ENCODE peak calls at places on chromosomes 4 and X, in five cellular contexts. U is K562, K is H1, X is HepG2, G is GM12878. Z is an unnamed sample.

GRCh38 chrX:41921492-41922124 is 1.7 kb downstream of the CASK start:
- DNase-seq in K (no peak), G (peak; percentile 45), U (no peak), X (peak; percentile 37), Z (no peak)

GRCh38 chr4:6109842-6110560 is 90.3 kb downstream of the JAKMIP1 start:
- DNase-seq in X (peak; percentile 7), K (peak; percentile 82), U (no peak), G (no peak), Z (peak; percentile 92)

GRCh38 chr4:174423257-174423944 is 98.9 kb downstream of the HPGD start:
- DNase-seq in G (no peak), X (no peak), K (no peak), U (peak; percentile 43), Z (no peak)

GRCh38 chrX:13938053-13938765 is 91.5 kb downstream of the GEMIN8 start:
- DNase-seq in U (no peak), K (peak; percentile 67), X (no peak), G (no peak), Z (peak; percentile 76)

GRCh38 chr4:65911720-65912119 is 241.4 kb upstream of the EPHA5 start:
- DNase-seq in G (no peak), U (no peak), K (no peak), X (no peak), Z (no peak)

GRCh38 chr4:158896459-158897238 is 127.8 kb downstream of the FNIP2 start:
- DNase-seq in K (no peak), X (no peak), U (no peak), G (no peak), Z (no peak)

GRCh38 chr4:145639281-145639680 is 20.1 kb downstream of the MMAA start:
- DNase-seq in K (no peak), U (no peak), G (no peak), X (no peak), Z (no peak)

GRCh38 chrX:108322243-108322642 is 116.0 kb downstream of the COL4A6 start:
- DNase-seq in X (no peak), U (no peak), G (no peak), K (no peak), Z (no peak)

GRCh38 chr4:40301592-40301991 is 33.5 kb upstream of the CHRNA9 start:
- DNase-seq in G (peak; percentile 85), X (no peak), U (no peak), K (no peak), Z (no peak)

GRCh38 chr4:169927280-169927679 is 98.9 kb downstream of the MFAP3L start:
- DNase-seq in X (no peak), U (no peak), G (no peak), K (no peak), Z (no peak)

GRCh38 chrX:149453911-149454820 is 50.9 kb downstream of the IDS start:
- DNase-seq in X (no peak), U (no peak), K (no peak), G (no peak), Z (no peak)

GRCh38 chr4:168097161-168097560 is 4.8 kb downstream of the ANXA10 start:
- DNase-seq in G (no peak), X (no peak), U (no peak), K (no peak), Z (no peak)

GRCh38 chr4:24473309-24473721 is 111.0 kb downstream of the DHX15 start:
- DNase-seq in G (no peak), K (peak; percentile 63), X (no peak), U (peak; percentile 25), Z (peak; percentile 58)

GRCh38 chr4:24475756-24476155 is 108.6 kb downstream of the DHX15 start:
- DNase-seq in X (no peak), K (peak; percentile 55), G (no peak), U (no peak), Z (peak; percentile 55)

GRCh38 chr4:24472514-24473308 is 111.6 kb downstream of the DHX15 start:
- DNase-seq in K (peak; percentile 87), X (peak; percentile 50), U (peak; percentile 78), G (no peak), Z (peak; percentile 93)

GRCh38 chr4:24471623-24472510 is 112.5 kb downstream of the DHX15 start:
- DNase-seq in G (no peak), K (peak; percentile 83), U (no peak), X (no peak), Z (peak; percentile 79)

GRCh38 chr4:24470681-24471622 is 113.4 kb downstream of the DHX15 start:
- DNase-seq in U (no peak), X (no peak), G (no peak), K (peak; percentile 67), Z (peak; percentile 60)
- TF ChIP-seq CTCF in U (no peak), X (no peak), G (no peak), K (no peak), Z (peak; percentile 19)

GRCh38 chr4:77560170-77560569 is 45.5 kb upstream of the CXCL13 start:
- DNase-seq in U (no peak), K (no peak), G (no peak), X (no peak), Z (no peak)

GRCh38 chr4:77566148-77566547 is 39.5 kb upstream of the CXCL13 start:
- DNase-seq in X (no peak), U (no peak), G (no peak), K (no peak), Z (no peak)

GRCh38 chr4:77564231-77564630 is 41.4 kb upstream of the CXCL13 start:
- DNase-seq in X (no peak), G (no peak), U (no peak), K (no peak), Z (no peak)
- TF ChIP-seq POLR2AphosphoS5 in X (no peak), G (no peak), U (no peak), K (no peak), Z (no peak)

GRCh38 chr4:188971125-188971524 is 831.9 kb downstream of the TRIML1 start:
- DNase-seq in K (no peak), U (no peak), G (no peak), X (no peak), Z (peak; percentile 39)
- TF ChIP-seq CREB1 in K (no peak), U (no peak), G (no peak), X (no peak), Z (no peak)

DNA sequence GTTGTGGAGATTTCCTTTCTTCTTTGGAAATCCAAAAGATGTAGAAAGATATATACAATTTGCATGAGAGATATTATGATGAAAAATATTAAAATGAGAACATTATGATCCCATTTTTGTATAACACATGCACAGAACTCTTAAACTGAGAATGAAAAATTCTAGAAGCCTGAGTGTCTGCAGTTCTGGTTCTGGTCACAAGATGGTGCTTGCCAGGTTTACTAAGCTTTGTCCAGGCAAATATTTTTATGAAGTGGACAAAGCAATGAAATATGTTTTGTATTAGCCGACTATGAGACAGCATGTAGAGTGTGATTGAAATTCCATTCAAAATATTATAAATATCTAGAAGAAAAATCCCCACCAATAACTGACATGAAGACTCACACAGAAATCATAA is 2.2 kb downstream of the PWWP3B start:
- DNase-seq in K (no peak), X (no peak), U (no peak), G (no peak), Z (peak; percentile 11)
- TF ChIP-seq CTCF in K (no peak), X (peak; percentile 20), U (no peak), G (peak; percentile 36), Z (peak; percentile 42)

GRCh38 chr4:122481766-122482405 is 25.4 kb upstream of the IL2 start:
- DNase-seq in U (no peak), K (no peak), X (no peak), G (no peak), Z (no peak)
- TF ChIP-seq POLR2AphosphoS5 in U (no peak), K (no peak), X (no peak), G (no peak), Z (no peak)

GRCh38 chrX:16114640-16115039 is 8.7 kb upstream of the GRPR start:
- DNase-seq in G (no peak), U (no peak), K (no peak), X (no peak), Z (no peak)
- TF ChIP-seq CREB1 in G (no peak), U (no peak), K (no peak), X (no peak), Z (no peak)

GRCh38 chr4:162852642-162853041 is 314.0 kb downstream of the NAF1 start:
- DNase-seq in X (no peak), G (no peak), U (no peak), K (no peak), Z (peak; percentile 43)
- TF ChIP-seq CTCF in X (no peak), G (no peak), U (no peak), K (no peak), Z (peak; percentile 74)

DNA sequence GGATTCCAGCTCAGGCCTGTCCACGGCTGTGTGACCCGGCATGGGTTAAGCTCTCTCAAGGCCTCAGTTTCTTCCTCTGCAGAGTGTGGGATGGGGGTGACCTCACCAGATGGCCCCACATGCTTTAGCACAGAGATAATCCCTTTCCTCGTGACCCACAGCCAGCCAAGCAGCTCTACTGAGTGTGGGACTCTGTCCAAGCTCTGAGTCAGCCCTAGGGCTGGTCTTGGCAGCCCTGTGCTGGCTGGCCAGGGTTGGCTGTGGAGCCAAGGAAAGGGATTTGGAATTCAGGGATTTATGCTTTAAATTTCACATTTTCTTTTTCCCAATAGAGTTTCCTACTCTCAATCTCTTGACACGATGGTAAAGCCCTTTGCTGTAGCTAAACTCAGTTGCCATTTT is 19.7 kb upstream of the SPON2 start:
- DNase-seq in G (no peak), U (peak; percentile 31), X (no peak), K (no peak), Z (no peak)
- TF ChIP-seq POLR2AphosphoS5 in G (no peak), U (no peak), X (no peak), K (no peak), Z (no peak)

DNA sequence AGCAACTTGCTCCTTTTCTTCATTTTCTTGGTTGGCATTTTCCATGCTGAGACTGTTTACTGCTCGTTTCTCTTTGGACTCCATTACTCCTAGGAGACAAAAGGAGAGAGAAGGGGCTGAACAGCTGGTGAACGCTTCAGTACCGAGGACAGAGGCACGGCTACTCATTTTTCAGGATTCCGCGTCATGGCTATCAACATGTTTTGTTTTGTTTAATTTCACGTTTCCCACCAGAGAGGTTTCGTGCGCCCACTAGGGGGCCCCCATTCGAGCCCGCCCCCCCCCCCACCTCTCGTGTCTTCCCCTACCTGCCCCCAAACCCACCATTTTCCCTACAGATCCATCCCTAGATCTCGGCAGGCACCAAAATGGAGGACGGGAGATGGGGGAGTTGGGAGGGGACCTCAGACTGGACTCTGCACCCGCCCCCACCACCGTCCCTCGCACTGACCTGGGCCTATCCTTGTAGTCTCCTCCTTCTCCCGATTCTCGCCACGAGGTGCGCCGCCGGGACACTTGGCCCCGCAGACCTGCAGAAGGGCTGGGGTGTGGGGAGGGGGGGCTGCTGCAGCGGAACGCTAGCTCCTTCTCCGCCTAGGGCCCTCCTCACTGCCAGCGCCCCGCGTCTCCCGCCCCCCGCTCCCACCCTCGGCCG is 653 bp downstream of the BEX1 start:
- DNase-seq in G (no peak), U (peak; percentile 14), X (peak; percentile 9), K (peak; percentile 61), Z (peak; percentile 60)
- TF ChIP-seq CREB1 in G (no peak), U (no peak), X (no peak), K (no peak), Z (peak; percentile 34)